ENCODE peak calls at places on chromosome 2, in six cellular contexts. One of them, this sample, is unnamed.

GRCh38 chr2:71190959-71191943 is 35.7 kb downstream of the PAIP2B start:
- DNase-seq in A549: peak
- DNase-seq in left ventricle myocardium inferior: no peak
- DNase-seq in trophoblast cell: no peak
- DNase-seq in heart right ventricle: peak
- DNase-seq in GM23248: peak
- DNase-seq in this sample: no peak

GRCh38 chr2:109232306-109232705 is 103.3 kb downstream of the SH3RF3 start:
- DNase-seq in A549: no peak
- DNase-seq in left ventricle myocardium inferior: no peak
- DNase-seq in trophoblast cell: no peak
- DNase-seq in heart right ventricle: no peak
- DNase-seq in GM23248: no peak
- DNase-seq in this sample: no peak

GRCh38 chr2:122570641-122571040 is 815.2 kb downstream of the TSN start:
- DNase-seq in A549: no peak
- DNase-seq in left ventricle myocardium inferior: no peak
- DNase-seq in trophoblast cell: no peak
- DNase-seq in heart right ventricle: no peak
- DNase-seq in GM23248: no peak
- DNase-seq in this sample: no peak

GRCh38 chr2:11547912-11548497 is 14.2 kb downstream of the GREB1 start:
- DNase-seq in A549: no peak
- DNase-seq in left ventricle myocardium inferior: no peak
- DNase-seq in trophoblast cell: no peak
- DNase-seq in heart right ventricle: no peak
- DNase-seq in GM23248: no peak
- DNase-seq in this sample: no peak

GRCh38 chr2:36035137-36035536 is 320.4 kb upstream of the CRIM1 start:
- DNase-seq in A549: no peak
- DNase-seq in left ventricle myocardium inferior: no peak
- DNase-seq in trophoblast cell: no peak
- DNase-seq in heart right ventricle: no peak
- DNase-seq in GM23248: no peak
- DNase-seq in this sample: no peak

GRCh38 chr2:219530048-219530963 is 13.3 kb downstream of the CHPF start:
- DNase-seq in A549: peak
- DNase-seq in left ventricle myocardium inferior: peak
- DNase-seq in trophoblast cell: peak
- DNase-seq in heart right ventricle: peak
- DNase-seq in GM23248: peak
- DNase-seq in this sample: peak

GRCh38 chr2:15675456-15676195 is 84.0 kb downstream of the DDX1 start:
- DNase-seq in A549: peak
- DNase-seq in left ventricle myocardium inferior: no peak
- DNase-seq in trophoblast cell: no peak
- DNase-seq in heart right ventricle: no peak
- DNase-seq in GM23248: peak
- DNase-seq in this sample: no peak

GRCh38 chr2:56175779-56176178 is 8.0 kb upstream of the CCDC85A start:
- DNase-seq in A549: no peak
- DNase-seq in left ventricle myocardium inferior: no peak
- DNase-seq in trophoblast cell: no peak
- DNase-seq in heart right ventricle: no peak
- DNase-seq in GM23248: no peak
- DNase-seq in this sample: no peak

GRCh38 chr2:166127217-166128155 is at the start of gene SCN1A:
- DNase-seq in A549: peak
- DNase-seq in left ventricle myocardium inferior: no peak
- DNase-seq in trophoblast cell: no peak
- DNase-seq in heart right ventricle: no peak
- DNase-seq in GM23248: peak
- DNase-seq in this sample: peak

GRCh38 chr2:22952671-22953070 is 432.3 kb upstream of the KLHL29 start:
- DNase-seq in A549: no peak
- DNase-seq in left ventricle myocardium inferior: no peak
- DNase-seq in trophoblast cell: no peak
- DNase-seq in heart right ventricle: no peak
- DNase-seq in GM23248: no peak
- DNase-seq in this sample: no peak

GRCh38 chr2:101958071-101958470 is 33.7 kb upstream of the IL1R2 start:
- DNase-seq in A549: no peak
- DNase-seq in left ventricle myocardium inferior: no peak
- DNase-seq in trophoblast cell: no peak
- DNase-seq in heart right ventricle: no peak
- DNase-seq in GM23248: peak
- DNase-seq in this sample: no peak

GRCh38 chr2:211035548-211036185 is 479.3 kb downstream of the CPS1 start:
- DNase-seq in A549: peak
- DNase-seq in left ventricle myocardium inferior: no peak
- DNase-seq in trophoblast cell: no peak
- DNase-seq in heart right ventricle: peak
- DNase-seq in GM23248: peak
- DNase-seq in this sample: no peak

GRCh38 chr2:74587664-74588277 is 33.3 kb downstream of the DOK1 start:
- DNase-seq in A549: peak
- DNase-seq in left ventricle myocardium inferior: peak
- DNase-seq in trophoblast cell: peak
- DNase-seq in heart right ventricle: peak
- DNase-seq in GM23248: peak
- DNase-seq in this sample: peak

GRCh38 chr2:64748561-64748960 is 94.8 kb upstream of the SERTAD2 start:
- DNase-seq in A549: no peak
- DNase-seq in left ventricle myocardium inferior: no peak
- DNase-seq in trophoblast cell: no peak
- DNase-seq in heart right ventricle: no peak
- DNase-seq in GM23248: peak
- DNase-seq in this sample: no peak

GRCh38 chr2:8980096-8980495 is 23.4 kb downstream of the MBOAT2 start:
- DNase-seq in A549: no peak
- DNase-seq in left ventricle myocardium inferior: no peak
- DNase-seq in trophoblast cell: no peak
- DNase-seq in heart right ventricle: no peak
- DNase-seq in GM23248: peak
- DNase-seq in this sample: no peak

GRCh38 chr2:163785162-163785561 is 49.4 kb upstream of the FIGN start:
- DNase-seq in A549: no peak
- DNase-seq in left ventricle myocardium inferior: no peak
- DNase-seq in trophoblast cell: no peak
- DNase-seq in heart right ventricle: no peak
- DNase-seq in GM23248: no peak
- DNase-seq in this sample: no peak

GRCh38 chr2:43006834-43007543 is 214.6 kb upstream of the HAAO start:
- DNase-seq in A549: no peak
- DNase-seq in left ventricle myocardium inferior: no peak
- DNase-seq in trophoblast cell: no peak
- DNase-seq in heart right ventricle: no peak
- DNase-seq in GM23248: no peak
- DNase-seq in this sample: no peak

GRCh38 chr2:240997141-240997855 is 1.1 kb upstream of the SNED1 start:
- DNase-seq in A549: no peak
- DNase-seq in left ventricle myocardium inferior: peak
- DNase-seq in trophoblast cell: no peak
- DNase-seq in heart right ventricle: no peak
- DNase-seq in GM23248: peak
- DNase-seq in this sample: no peak
- H3K4me3 ChIP-seq in A549: no peak
- H3K4me3 ChIP-seq in left ventricle myocardium inferior: peak
- H3K4me3 ChIP-seq in trophoblast cell: no peak
- H3K4me3 ChIP-seq in heart right ventricle: peak
- H3K4me3 ChIP-seq in GM23248: peak
- H3K4me3 ChIP-seq in this sample: no peak

GRCh38 chr2:30301551-30301950 is 70.2 kb downstream of the LBH start:
- DNase-seq in A549: peak
- DNase-seq in left ventricle myocardium inferior: no peak
- DNase-seq in trophoblast cell: no peak
- DNase-seq in heart right ventricle: no peak
- DNase-seq in GM23248: peak
- DNase-seq in this sample: no peak
- H3K27ac ChIP-seq in A549: peak
- H3K27ac ChIP-seq in left ventricle myocardium inferior: peak
- H3K27ac ChIP-seq in trophoblast cell: no peak
- H3K27ac ChIP-seq in heart right ventricle: peak
- H3K27ac ChIP-seq in GM23248: peak
- H3K27ac ChIP-seq in this sample: no peak

DNA sequence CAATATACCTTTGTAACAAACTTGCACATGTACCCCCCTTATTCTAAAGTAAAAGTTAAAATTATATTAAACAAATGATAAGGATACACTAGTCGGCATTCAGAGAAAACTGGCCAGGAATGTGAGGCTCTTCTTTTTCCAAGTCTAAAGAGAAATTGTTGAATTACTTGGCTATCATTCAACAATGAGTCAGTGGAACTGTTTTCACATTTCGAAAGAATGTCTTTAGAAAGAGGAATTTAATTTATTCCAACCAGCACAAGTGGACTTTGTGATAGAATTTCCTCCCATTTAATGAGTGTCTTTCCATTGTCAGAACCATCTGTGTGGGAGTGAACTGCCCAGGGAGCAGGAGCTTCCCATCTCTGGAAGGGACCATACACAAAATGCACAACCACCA is 792.2 kb downstream of the EPHA4 start:
- DNase-seq in A549: peak
- DNase-seq in left ventricle myocardium inferior: no peak
- DNase-seq in trophoblast cell: no peak
- DNase-seq in heart right ventricle: no peak
- DNase-seq in GM23248: peak
- DNase-seq in this sample: no peak
- H3K4me3 ChIP-seq in A549: no peak
- H3K4me3 ChIP-seq in left ventricle myocardium inferior: no peak
- H3K4me3 ChIP-seq in trophoblast cell: no peak
- H3K4me3 ChIP-seq in heart right ventricle: no peak
- H3K4me3 ChIP-seq in GM23248: peak
- H3K4me3 ChIP-seq in this sample: no peak

DNA sequence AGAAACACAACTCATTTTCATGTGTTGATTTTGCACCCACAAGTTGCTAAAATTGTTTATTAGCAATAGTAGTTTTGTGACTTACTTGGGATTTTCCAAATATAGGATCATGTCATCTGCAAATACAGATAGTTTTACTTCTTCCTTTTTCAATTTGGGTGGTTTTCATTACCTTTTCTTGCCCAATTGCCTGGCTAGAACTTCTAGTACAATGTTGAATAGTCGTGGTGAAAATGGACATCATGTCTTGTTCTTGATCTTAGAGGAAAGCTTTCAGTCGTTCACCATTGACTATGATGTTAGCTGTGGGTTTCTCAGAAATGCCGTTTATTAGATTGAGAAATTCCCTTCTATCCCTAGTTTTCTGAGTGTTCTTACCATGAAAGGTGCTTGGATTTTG is 60.1 kb upstream of the TCF7L1 start:
- DNase-seq in A549: no peak
- DNase-seq in left ventricle myocardium inferior: no peak
- DNase-seq in trophoblast cell: no peak
- DNase-seq in heart right ventricle: no peak
- DNase-seq in GM23248: no peak
- DNase-seq in this sample: no peak
- H3K27ac ChIP-seq in A549: no peak
- H3K27ac ChIP-seq in left ventricle myocardium inferior: no peak
- H3K27ac ChIP-seq in trophoblast cell: no peak
- H3K27ac ChIP-seq in heart right ventricle: no peak
- H3K27ac ChIP-seq in GM23248: no peak
- H3K27ac ChIP-seq in this sample: no peak

DNA sequence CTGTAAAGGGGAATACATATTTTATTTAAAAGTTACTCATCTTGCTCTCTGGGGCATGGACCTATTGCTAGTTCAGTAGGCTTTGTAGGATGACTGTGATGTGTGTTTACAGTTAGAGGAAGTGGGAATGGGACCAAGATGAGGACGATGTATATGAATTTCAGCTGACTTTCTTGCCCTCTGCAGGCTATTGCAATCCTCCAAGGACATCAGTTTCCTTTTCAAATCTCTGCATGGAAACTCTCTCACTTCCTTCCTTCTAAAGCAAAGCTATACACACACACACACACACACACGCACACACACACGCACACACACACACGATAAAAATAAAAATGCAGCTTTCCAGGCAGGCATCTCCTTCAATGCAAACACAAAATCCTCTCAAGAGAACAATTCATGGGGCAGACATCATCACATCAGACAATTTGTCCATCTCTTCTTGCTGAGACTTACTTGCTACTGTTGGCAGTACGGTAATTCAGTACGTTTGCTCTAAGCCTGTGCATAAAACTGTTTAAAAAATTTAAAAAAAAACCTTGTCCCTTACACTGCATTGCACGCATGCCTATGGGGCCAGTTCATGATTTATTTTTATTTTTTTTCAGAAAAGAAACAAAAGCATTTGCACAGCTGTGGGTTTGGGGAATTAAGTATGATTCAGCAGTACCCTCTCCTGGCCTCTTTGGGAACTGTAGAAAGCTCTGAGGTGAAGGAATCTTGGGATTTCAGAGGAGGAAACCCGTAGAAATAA is 27.2 kb upstream of the ICOS start:
- DNase-seq in A549: peak
- DNase-seq in left ventricle myocardium inferior: no peak
- DNase-seq in trophoblast cell: no peak
- DNase-seq in heart right ventricle: peak
- DNase-seq in GM23248: peak
- DNase-seq in this sample: peak
- H3K4me3 ChIP-seq in A549: no peak
- H3K4me3 ChIP-seq in left ventricle myocardium inferior: peak
- H3K4me3 ChIP-seq in trophoblast cell: no peak
- H3K4me3 ChIP-seq in heart right ventricle: peak
- H3K4me3 ChIP-seq in GM23248: peak
- H3K4me3 ChIP-seq in this sample: no peak

DNA sequence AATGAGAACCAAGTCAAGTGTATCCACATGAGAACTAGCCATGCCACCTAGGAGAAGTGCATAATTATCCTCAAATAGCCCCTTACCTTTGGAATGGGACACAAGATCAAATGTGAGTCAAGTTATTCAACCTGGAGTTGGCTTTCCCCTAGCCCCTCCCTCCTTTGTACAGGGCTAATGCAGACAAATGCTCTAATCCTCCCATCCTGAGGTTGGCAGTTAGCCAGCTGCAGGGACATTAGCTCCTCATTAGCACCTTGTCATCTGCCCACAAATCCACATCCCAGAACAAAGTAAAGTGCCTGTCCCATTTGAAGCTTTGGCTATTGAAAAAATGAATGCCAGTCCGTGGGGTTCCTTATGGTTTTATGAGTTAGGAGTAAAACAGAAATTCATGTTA is 294.1 kb upstream of the FANCL start:
- DNase-seq in A549: no peak
- DNase-seq in left ventricle myocardium inferior: no peak
- DNase-seq in trophoblast cell: no peak
- DNase-seq in heart right ventricle: no peak
- DNase-seq in GM23248: no peak
- DNase-seq in this sample: no peak
- H3K27ac ChIP-seq in A549: no peak
- H3K27ac ChIP-seq in left ventricle myocardium inferior: no peak
- H3K27ac ChIP-seq in trophoblast cell: no peak
- H3K27ac ChIP-seq in heart right ventricle: no peak
- H3K27ac ChIP-seq in GM23248: no peak
- H3K27ac ChIP-seq in this sample: no peak

GRCh38 chr2:201322772-201323171 is 34.4 kb downstream of the FLACC1 start:
- DNase-seq in A549: no peak
- DNase-seq in left ventricle myocardium inferior: no peak
- DNase-seq in trophoblast cell: no peak
- DNase-seq in heart right ventricle: no peak
- DNase-seq in GM23248: no peak
- DNase-seq in this sample: no peak
- H3K4me3 ChIP-seq in A549: no peak
- H3K4me3 ChIP-seq in left ventricle myocardium inferior: no peak
- H3K4me3 ChIP-seq in trophoblast cell: no peak
- H3K4me3 ChIP-seq in heart right ventricle: no peak
- H3K4me3 ChIP-seq in GM23248: no peak
- H3K4me3 ChIP-seq in this sample: no peak

GRCh38 chr2:232634319-232635150 is 1.1 kb downstream of the EFHD1 start:
- DNase-seq in A549: no peak
- DNase-seq in left ventricle myocardium inferior: peak
- DNase-seq in trophoblast cell: peak
- DNase-seq in heart right ventricle: peak
- DNase-seq in GM23248: no peak
- DNase-seq in this sample: peak
- H3K27ac ChIP-seq in A549: no peak
- H3K27ac ChIP-seq in left ventricle myocardium inferior: peak
- H3K27ac ChIP-seq in trophoblast cell: peak
- H3K27ac ChIP-seq in heart right ventricle: peak
- H3K27ac ChIP-seq in GM23248: no peak
- H3K27ac ChIP-seq in this sample: no peak